ENCODE peak calls at places on chromosomes 12 and 14, in five cellular contexts. R is mesenchymal stem cell, S is tibial nerve, P is lung, I is cardiac muscle cell. G is an unnamed sample.

GRCh38 chr14:96225745-96226151 is 21.1 kb downstream of the BDKRB2 start:
- DNase-seq in P (no peak), S (no peak), I (peak), R (peak), G (no peak)

GRCh38 chr12:116381744-116382455 is 104.4 kb upstream of the MED13L start:
- DNase-seq in S (no peak), I (no peak), R (peak), P (no peak), G (no peak)

GRCh38 chr14:34461334-34462131 is 507 bp downstream of the SPTSSA start:
- DNase-seq in R (peak), P (peak), I (peak), S (peak), G (peak)

GRCh38 chr12:57069522-57069921 is 9.1 kb downstream of the NEMP1 start:
- DNase-seq in I (peak), P (peak), S (no peak), R (peak), G (no peak)

GRCh38 chr12:99915251-99916082 is 69.3 kb downstream of the ANKS1B start:
- DNase-seq in R (peak), I (no peak), S (no peak), P (no peak), G (no peak)

GRCh38 chr14:57168138-57168695 is 100.5 kb downstream of the EXOC5 start:
- DNase-seq in R (no peak), P (no peak), S (no peak), I (no peak), G (no peak)

GRCh38 chr12:61915420-61915819 is 344.8 kb upstream of the USP15 start:
- DNase-seq in P (no peak), I (no peak), R (peak), S (no peak), G (no peak)

GRCh38 chr12:109482894-109483293 is 5.5 kb downstream of the UBE3B start:
- DNase-seq in R (no peak), I (no peak), S (no peak), P (no peak), G (no peak)

GRCh38 chr12:124904306-124905098 is 9.9 kb downstream of the UBC start:
- DNase-seq in R (peak), P (peak), S (peak), I (peak), G (peak)

GRCh38 chr12:94707892-94708291 is 57.5 kb upstream of the TMCC3 start:
- DNase-seq in S (no peak), R (peak), P (peak), I (peak), G (no peak)

GRCh38 chr14:89418452-89418851 is 1.4 kb upstream of the FOXN3 start:
- DNase-seq in S (no peak), I (peak), P (no peak), R (no peak), G (no peak)

GRCh38 chr14:90419200-90419599 is 22.4 kb downstream of the CALM1 start:
- DNase-seq in I (no peak), P (peak), S (peak), R (peak), G (no peak)

GRCh38 chr12:28966049-28966778 is 182.9 kb upstream of the FAR2 start:
- DNase-seq in R (no peak), I (no peak), P (peak), S (no peak), G (no peak)

GRCh38 chr12:94427520-94428381 is 31.9 kb downstream of the CEP83 start:
- DNase-seq in P (peak), S (no peak), R (peak), I (peak), G (no peak)

GRCh38 chr12:92593734-92594402 is 108.9 kb upstream of the PLEKHG7 start:
- DNase-seq in P (no peak), S (no peak), I (no peak), R (peak), G (no peak)

GRCh38 chr12:127785535-127785934 is 481.4 kb upstream of the TMEM132C start:
- DNase-seq in S (no peak), P (no peak), R (no peak), I (no peak), G (no peak)

GRCh38 chr12:106723416-106723815 is 51.1 kb upstream of the RIC8B start:
- DNase-seq in S (no peak), I (no peak), P (no peak), R (no peak), G (no peak)

GRCh38 chr14:61179061-61179675 is 102.0 kb downstream of the TMEM30B start:
- DNase-seq in S (no peak), I (no peak), R (peak), P (no peak), G (no peak)

GRCh38 chr12:25800101-25800500 is 158.4 kb upstream of the RASSF8 start:
- DNase-seq in I (no peak), P (no peak), S (no peak), R (no peak), G (no peak)

GRCh38 chr12:64494998-64495729 is 43.2 kb downstream of the TBK1 start:
- DNase-seq in S (no peak), P (no peak), I (no peak), R (no peak), G (no peak)

GRCh38 chr14:33906968-33907367 is 43.9 kb downstream of the EGLN3 start:
- DNase-seq in R (no peak), P (no peak), S (no peak), I (no peak), G (no peak)

GRCh38 chr12:105403095-105403494 is 72.6 kb downstream of the C12orf75 start:
- DNase-seq in R (no peak), S (no peak), I (no peak), P (no peak), G (no peak)

GRCh38 chr12:118520428-118520827 is 144.1 kb downstream of the SUDS3 start:
- DNase-seq in S (no peak), I (peak), P (no peak), R (no peak), G (no peak)

GRCh38 chr14:29709490-29709889 is 218.2 kb downstream of the PRKD1 start:
- DNase-seq in R (peak), I (no peak), S (no peak), P (no peak), G (no peak)

GRCh38 chr12:57404966-57405640 is 25.7 kb downstream of the R3HDM2 start:
- DNase-seq in P (no peak), R (no peak), S (no peak), I (no peak), G (no peak)

GRCh38 chr12:904010-904414 is 45.5 kb downstream of the RAD52 start:
- DNase-seq in S (no peak), R (no peak), I (no peak), P (no peak), G (no peak)

GRCh38 chr12:60394680-60395079 is 798.9 kb downstream of the SLC16A7 start:
- DNase-seq in P (no peak), S (no peak), I (no peak), R (peak), G (no peak)

GRCh38 chr14:54003064-54003463 is 46.4 kb upstream of the BMP4 start:
- DNase-seq in P (no peak), I (no peak), R (peak), S (no peak), G (no peak)

GRCh38 chr12:71045781-71046180 is 112.0 kb downstream of the TSPAN8 start:
- DNase-seq in I (no peak), P (no peak), S (no peak), R (peak), G (no peak)

GRCh38 chr12:3718100-3718499 is 34.8 kb downstream of the CRACR2A start:
- DNase-seq in I (no peak), S (no peak), P (peak), R (no peak), G (no peak)

GRCh38 chr12:116319316-116319715 is 41.8 kb upstream of the MED13L start:
- DNase-seq in S (no peak), R (no peak), I (no peak), P (no peak), G (no peak)

GRCh38 chr14:47917344-47917954 is 242.0 kb upstream of the MDGA2 start:
- DNase-seq in P (no peak), R (peak), S (no peak), I (peak), G (peak)

GRCh38 chr14:59214702-59215302 is 26.3 kb downstream of the DAAM1 start:
- DNase-seq in I (no peak), S (no peak), P (no peak), R (no peak), G (no peak)

GRCh38 chr12:114876968-114877680 is 193.1 kb upstream of the TBX3 start:
- DNase-seq in I (no peak), R (no peak), P (no peak), S (no peak), G (no peak)

GRCh38 chr12:89038831-89039509 is 313.3 kb downstream of the DUSP6 start:
- DNase-seq in R (no peak), S (no peak), I (no peak), P (no peak), G (no peak)

GRCh38 chr14:99602788-99603415 is 1.1 kb downstream of the CCDC85C start:
- DNase-seq in I (peak), R (no peak), P (no peak), S (no peak), G (no peak)
- H3K27ac ChIP-seq in I (no peak), R (no peak), P (peak), S (no peak), G (no peak)

GRCh38 chr14:24167527-24168114 is 4.3 kb upstream of the REC8 start:
- DNase-seq in P (no peak), I (no peak), S (no peak), R (no peak), G (no peak)
- H3K27ac ChIP-seq in P (peak), I (no peak), S (no peak), R (no peak), G (no peak)

GRCh38 chr14:69610859-69611263 is 535 bp upstream of the SUSD6 start:
- DNase-seq in I (no peak), R (peak), S (no peak), P (no peak), G (no peak)

GRCh38 chr14:69612759-69613145 is 1.4 kb downstream of the SUSD6 start:
- DNase-seq in R (no peak), P (no peak), S (no peak), I (no peak), G (no peak)

GRCh38 chr14:69612014-69612758 is 790 bp downstream of the SUSD6 start:
- DNase-seq in P (no peak), S (no peak), I (no peak), R (peak), G (no peak)

GRCh38 chr14:69611264-69612013 is at the start of gene SUSD6:
- DNase-seq in R (peak), I (peak), P (peak), S (peak), G (peak)

DNA sequence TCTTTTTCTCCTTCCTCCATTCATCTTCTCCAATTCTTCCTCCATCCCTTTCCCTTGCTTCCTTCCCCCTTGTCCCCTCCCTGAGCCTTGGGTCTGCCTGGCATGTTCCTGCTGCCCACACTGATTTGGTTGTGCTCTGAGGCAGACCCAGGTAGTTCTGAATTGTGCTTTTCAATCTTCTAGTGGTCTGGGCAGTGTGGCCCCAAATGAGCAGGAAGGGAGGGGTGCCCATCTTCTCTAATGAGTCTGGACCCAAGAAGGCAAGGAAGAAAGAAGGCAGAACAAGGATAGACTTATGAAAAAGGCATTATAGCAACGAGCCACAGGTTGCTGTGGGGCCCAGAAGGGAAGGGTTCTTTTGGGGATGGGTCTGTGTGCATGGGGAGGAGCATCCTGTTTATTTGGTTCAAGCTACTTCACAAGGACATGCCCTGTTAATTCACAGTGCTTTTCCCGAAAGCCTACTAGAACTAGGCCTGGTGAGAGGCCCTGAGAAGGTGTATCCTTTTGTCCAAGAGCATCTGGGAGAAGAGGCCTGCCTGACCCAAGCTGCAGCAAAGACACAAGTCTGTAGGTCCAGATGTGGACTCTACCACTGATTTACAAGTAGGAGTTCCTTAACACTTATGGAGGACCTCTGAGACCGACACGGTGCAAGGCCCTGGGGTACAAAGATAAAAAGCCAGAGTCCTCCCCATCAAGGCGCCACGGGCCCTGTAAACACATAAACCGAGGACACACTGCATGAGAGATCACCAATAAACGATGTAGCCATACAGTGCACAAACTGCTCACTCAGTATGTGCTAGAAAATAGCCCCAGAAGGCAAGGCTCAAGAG is 1.2 kb upstream of the SUSD6 start:
- DNase-seq in P (no peak), S (no peak), I (no peak), R (no peak), G (no peak)
- H3K27ac ChIP-seq in P (peak), S (peak), I (peak), R (peak), G (peak)

DNA sequence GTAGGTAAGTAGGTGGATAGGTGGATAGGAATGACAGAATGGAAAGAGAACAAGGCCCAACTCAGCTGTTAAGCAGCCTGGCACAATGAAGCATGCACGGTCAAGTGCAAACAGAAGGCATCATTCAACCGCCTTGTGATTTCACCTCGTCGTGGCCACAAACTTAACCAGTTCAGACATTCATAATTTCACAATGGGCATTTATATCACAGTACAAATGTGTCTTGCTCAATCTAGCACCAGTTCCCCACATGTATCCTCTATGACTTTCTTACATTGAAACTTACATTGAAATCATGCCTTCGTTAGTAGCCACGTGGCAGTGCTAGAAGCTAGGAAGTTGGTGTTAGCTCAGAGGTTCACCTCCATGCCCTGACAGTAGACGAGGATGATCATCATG is 207.5 kb downstream of the ETV6 start:
- DNase-seq in R (no peak), P (no peak), I (no peak), S (no peak), G (no peak)
- H3K27ac ChIP-seq in R (no peak), P (no peak), I (no peak), S (peak), G (no peak)

GRCh38 chr14:101992708-101993107 is 28.3 kb downstream of the DYNC1H1 start:
- DNase-seq in P (no peak), R (no peak), I (no peak), S (no peak), G (no peak)

GRCh38 chr14:102000902-102001301 is 36.5 kb downstream of the DYNC1H1 start:
- DNase-seq in S (no peak), P (no peak), I (no peak), R (no peak), G (no peak)

GRCh38 chr14:101997429-101998336 is 33.3 kb downstream of the DYNC1H1 start:
- DNase-seq in R (no peak), S (no peak), I (no peak), P (no peak), G (no peak)
- H3K27ac ChIP-seq in R (no peak), S (no peak), I (no peak), P (no peak), G (no peak)

GRCh38 chr14:22994762-22995275 is 12.5 kb upstream of the AJUBA start:
- DNase-seq in I (peak), R (peak), P (peak), S (no peak), G (peak)

GRCh38 chr14:22996823-22997301 is 13.1 kb downstream of the C14orf93 start:
- DNase-seq in S (no peak), I (no peak), P (no peak), R (no peak), G (no peak)

GRCh38 chr14:22995889-22996611 is 13.7 kb upstream of the AJUBA start:
- DNase-seq in I (no peak), S (no peak), R (no peak), P (no peak), G (no peak)

GRCh38 chr14:22991852-22992251 is 9.5 kb upstream of the AJUBA start:
- DNase-seq in S (no peak), P (no peak), I (no peak), R (no peak), G (no peak)

GRCh38 chr14:22993517-22993916 is 11.2 kb upstream of the AJUBA start:
- DNase-seq in P (no peak), R (no peak), S (no peak), I (no peak), G (no peak)
- H3K27ac ChIP-seq in P (no peak), R (no peak), S (no peak), I (no peak), G (no peak)

G was measured in substantia nigra.